ENCODE peak calls at places on chromosomes 5 and 9, in nine cellular contexts. X is mucosa of descending colon, T is fibroblast of lung, I is DMS153, F is NCI-H1105 treated with DMSO at 0.1 percent for 48 hours, R is right lobe of liver, K is pons, C is head of caudate nucleus, W is HuH-7.5. Q is an unnamed sample.

GRCh38 chr9:93589688-93590087 is 13.3 kb downstream of the PHF2 start:
- DNase-seq in X (no peak), T (peak), I (peak), F (no peak), R (peak), K (no peak), C (no peak), W (no peak), Q (peak)

GRCh38 chr5:9284272-9284671 is 261.6 kb downstream of the SEMA5A start:
- DNase-seq in X (no peak), T (no peak), I (no peak), F (no peak), R (no peak), K (no peak), C (no peak), W (no peak), Q (peak)

GRCh38 chr5:108797986-108798385 is 50.3 kb downstream of the FER start:
- DNase-seq in X (no peak), T (no peak), I (no peak), F (no peak), R (no peak), K (no peak), C (no peak), W (no peak), Q (no peak)

GRCh38 chr5:157471709-157472108 is 11.7 kb downstream of the NIPAL4 start:
- DNase-seq in X (peak), T (peak), I (no peak), F (no peak), R (no peak), K (no peak), C (no peak), W (no peak), Q (peak)

GRCh38 chr9:35116539-35116897 is 856 bp upstream of the ATOSB start:
- DNase-seq in X (no peak), T (no peak), I (no peak), F (no peak), R (no peak), K (no peak), C (no peak), W (no peak), Q (no peak)

GRCh38 chr5:39639618-39640078 is 214.9 kb upstream of the DAB2 start:
- DNase-seq in X (no peak), T (peak), I (no peak), F (no peak), R (no peak), K (no peak), C (no peak), W (no peak), Q (peak)

GRCh38 chr5:181181650-181182565 is 23.1 kb downstream of the TRIM7 start:
- DNase-seq in X (peak), T (peak), I (no peak), F (no peak), R (no peak), K (peak), C (peak), W (peak), Q (peak)

GRCh38 chr5:80408475-80408875 is 611 bp downstream of the ZFYVE16 start:
- DNase-seq in X (no peak), T (peak), I (peak), F (peak), R (peak), K (peak), C (peak), W (peak), Q (peak)

GRCh38 chr9:33506626-33507370 is 17.3 kb upstream of the ANKRD18B start:
- DNase-seq in X (no peak), T (peak), I (no peak), F (no peak), R (no peak), K (no peak), C (no peak), W (no peak), Q (peak)

GRCh38 chr9:134959126-134959970 is 41.6 kb upstream of the FCN1 start:
- DNase-seq in X (no peak), T (no peak), I (no peak), F (no peak), R (peak), K (no peak), C (no peak), W (no peak), Q (no peak)

GRCh38 chr5:76867827-76868693 is 18.2 kb downstream of the S100Z start:
- DNase-seq in X (peak), T (peak), I (peak), F (peak), R (peak), K (peak), C (peak), W (peak), Q (peak)

GRCh38 chr5:93649234-93649900 is 66.3 kb downstream of the NR2F1 start:
- DNase-seq in X (no peak), T (no peak), I (no peak), F (no peak), R (no peak), K (no peak), C (no peak), W (no peak), Q (no peak)

GRCh38 chr5:79754865-79755555 is 65.4 kb downstream of the CMYA5 start:
- DNase-seq in X (no peak), T (no peak), I (no peak), F (no peak), R (peak), K (no peak), C (no peak), W (no peak), Q (no peak)

GRCh38 chr5:169697976-169698375 is 60.9 kb downstream of the DOCK2 start:
- DNase-seq in X (no peak), T (no peak), I (no peak), F (no peak), R (no peak), K (no peak), C (no peak), W (no peak), Q (no peak)

GRCh38 chr9:112447283-112447761 is 39.3 kb upstream of the KIAA1958 start:
- DNase-seq in X (no peak), T (peak), I (no peak), F (no peak), R (no peak), K (no peak), C (no peak), W (no peak), Q (peak)

GRCh38 chr5:43075319-43076293 is 35.5 kb upstream of the ANXA2R start:
- DNase-seq in X (no peak), T (no peak), I (no peak), F (no peak), R (no peak), K (no peak), C (no peak), W (no peak), Q (peak)

GRCh38 chr9:91503650-91504007 is 80.0 kb upstream of the NFIL3 start:
- DNase-seq in X (peak), T (peak), I (no peak), F (no peak), R (no peak), K (peak), C (no peak), W (no peak), Q (no peak)

GRCh38 chr5:59021286-59021673 is 438.4 kb downstream of the RAB3C start:
- DNase-seq in X (no peak), T (no peak), I (peak), F (peak), R (no peak), K (no peak), C (no peak), W (no peak), Q (no peak)

GRCh38 chr9:14366071-14366470 is 52.1 kb upstream of the NFIB start:
- DNase-seq in X (peak), T (peak), I (no peak), F (no peak), R (no peak), K (no peak), C (no peak), W (no peak), Q (peak)

GRCh38 chr5:175383350-175383749 is 60.6 kb downstream of the DRD1 start:
- DNase-seq in X (peak), T (peak), I (peak), F (peak), R (no peak), K (peak), C (peak), W (no peak), Q (no peak)

GRCh38 chr5:137051165-137051564 is 448.0 kb downstream of the SPOCK1 start:
- DNase-seq in X (no peak), T (no peak), I (no peak), F (no peak), R (no peak), K (no peak), C (no peak), W (no peak), Q (no peak)

GRCh38 chr5:136094913-136095641 is 37.6 kb upstream of the SMAD5 start:
- DNase-seq in X (peak), T (no peak), I (no peak), F (no peak), R (no peak), K (no peak), C (no peak), W (no peak), Q (no peak)

GRCh38 chr5:2917524-2917923 is 166.0 kb upstream of the IRX2 start:
- DNase-seq in X (no peak), T (no peak), I (no peak), F (no peak), R (no peak), K (no peak), C (no peak), W (no peak), Q (no peak)